ENCODE peak calls at places on chromosomes 4 and X, in nine cellular contexts. J is astrocyte of the spinal cord; Y is hepatocyte; G is NCI-H1105; I is T-cell; C is effector CD4-positive, alpha-beta T cell; S is MM.1S; N is GM12878; O is amniotic epithelial cell. L is an unnamed sample.

GRCh38 chrX:23952984-23953907 is 45.4 kb downstream of the CXorf58 start:
- DNase-seq in J (no peak), Y (no peak), G (no peak), I (peak; percentile 2), C (peak; percentile 4), S (peak; percentile 35), N (peak; percentile 21), O (no peak), L (peak; percentile 6)

GRCh38 chrX:109890910-109891502 is 111.9 kb upstream of the TMEM164 start:
- DNase-seq in J (peak; percentile 61), Y (peak; percentile 70), G (peak; percentile 24), I (peak; percentile 27), C (peak; percentile 28), S (peak; percentile 66), N (no peak), O (peak; percentile 44), L (peak; percentile 40)

GRCh38 chr4:21888195-21888976 is 60.2 kb downstream of the KCNIP4 start:
- DNase-seq in J (peak; percentile 94), Y (peak; percentile 12), G (no peak), I (no peak), C (no peak), S (peak; percentile 24), N (no peak), O (peak; percentile 94), L (no peak)

GRCh38 chrX:153778151-153778551 is 2.7 kb upstream of the SRPK3 start:
- DNase-seq in J (no peak), Y (no peak), G (no peak), I (no peak), C (no peak), S (no peak), N (no peak), O (no peak), L (no peak)

GRCh38 chr4:42636591-42636990 is 20.3 kb downstream of the ATP8A1 start:
- DNase-seq in J (no peak), Y (no peak), G (no peak), I (no peak), C (no peak), S (no peak), N (no peak), O (no peak), L (no peak)

GRCh38 chr4:113773014-113773413 is 11.5 kb upstream of the CAMK2D start:
- DNase-seq in J (no peak), Y (no peak), G (no peak), I (no peak), C (no peak), S (no peak), N (no peak), O (no peak), L (no peak)

GRCh38 chr4:173763374-173763773 is 233.3 kb upstream of the HAND2 start:
- DNase-seq in J (no peak), Y (no peak), G (no peak), I (no peak), C (no peak), S (no peak), N (no peak), O (no peak), L (no peak)

GRCh38 chr4:88027611-88028608 is 20.5 kb downstream of the PKD2 start:
- DNase-seq in J (peak; percentile 84), Y (peak; percentile 40), G (no peak), I (no peak), C (no peak), S (peak; percentile 71), N (no peak), O (peak; percentile 96), L (no peak)

GRCh38 chr4:76208005-76208765 is 5.4 kb downstream of the SCARB2 start:
- DNase-seq in J (peak; percentile 86), Y (peak; percentile 87), G (no peak), I (no peak), C (no peak), S (no peak), N (no peak), O (peak; percentile 90), L (peak; percentile 80)

GRCh38 chr4:124321370-124321769 is 391.2 kb downstream of the ANKRD50 start:
- DNase-seq in J (peak; percentile 17), Y (no peak), G (no peak), I (no peak), C (no peak), S (no peak), N (no peak), O (peak; percentile 46), L (no peak)

GRCh38 chr4:109432676-109433075 is 939 bp upstream of the SEC24B start:
- DNase-seq in J (peak; percentile 71), Y (peak; percentile 57), G (no peak), I (no peak), C (no peak), S (no peak), N (no peak), O (peak; percentile 89), L (no peak)

GRCh38 chr4:15963001-15963451 is at the start of gene FGFBP2:
- DNase-seq in J (peak; percentile 43), Y (peak; percentile 73), G (no peak), I (peak; percentile 56), C (no peak), S (no peak), N (no peak), O (peak; percentile 33), L (no peak)

GRCh38 chr4:184409911-184410692 is 64.2 kb downstream of the IRF2 start:
- DNase-seq in J (no peak), Y (no peak), G (no peak), I (peak; percentile 3), C (peak; percentile 17), S (peak; percentile 92), N (no peak), O (no peak), L (no peak)

GRCh38 chr4:40227284-40227683 is 30.5 kb downstream of the RHOH start:
- DNase-seq in J (no peak), Y (no peak), G (no peak), I (no peak), C (no peak), S (peak; percentile 76), N (peak; percentile 77), O (no peak), L (peak; percentile 2)

GRCh38 chrX:65516756-65517155 is 17.8 kb downstream of the LAS1L start:
- DNase-seq in J (no peak), Y (no peak), G (no peak), I (no peak), C (no peak), S (no peak), N (no peak), O (no peak), L (peak; percentile 25)

GRCh38 chrX:2751291-2751690 is 549 bp upstream of the XG start:
- DNase-seq in J (no peak), Y (no peak), G (no peak), I (no peak), C (no peak), S (no peak), N (no peak), O (no peak), L (no peak)

GRCh38 chr4:100682477-100683218 is 164.8 kb upstream of the EMCN start:
- DNase-seq in J (no peak), Y (no peak), G (no peak), I (no peak), C (no peak), S (no peak), N (no peak), O (no peak), L (no peak)

GRCh38 chrX:106802063-106802387 is 448 bp upstream of the TBC1D8B start:
- DNase-seq in J (no peak), Y (peak; percentile 10), G (no peak), I (no peak), C (no peak), S (no peak), N (no peak), O (no peak), L (no peak)

GRCh38 chrX:30317308-30317707 is 8.1 kb upstream of the NR0B1 start:
- DNase-seq in J (no peak), Y (no peak), G (no peak), I (no peak), C (no peak), S (no peak), N (no peak), O (no peak), L (no peak)